ENCODE peak calls at places on chromosome 10, in nine cellular contexts. One of them, this sample, is unnamed.

GRCh38 chr10:88209837-88210552 is 346.6 kb downstream of the PTEN start:
- DNase-seq in CD8-positive, alpha-beta memory T cell: no peak
- DNase-seq in tibial nerve: no peak
- DNase-seq in CD8-positive, alpha-beta T cell: no peak
- DNase-seq in pancreas: no peak
- DNase-seq in colonic mucosa: no peak
- DNase-seq in Karpas-422: no peak
- DNase-seq in HCT116: no peak
- DNase-seq in upper lobe of left lung: no peak
- DNase-seq in this sample: no peak

GRCh38 chr10:114519756-114520288 is 115.5 kb upstream of the AFAP1L2 start:
- DNase-seq in CD8-positive, alpha-beta memory T cell: no peak
- DNase-seq in tibial nerve: no peak
- DNase-seq in CD8-positive, alpha-beta T cell: no peak
- DNase-seq in pancreas: no peak
- DNase-seq in colonic mucosa: peak; percentile 62
- DNase-seq in Karpas-422: no peak
- DNase-seq in HCT116: no peak
- DNase-seq in upper lobe of left lung: no peak
- DNase-seq in this sample: no peak

GRCh38 chr10:100683545-100684127 is 61.7 kb upstream of the PAX2 start:
- DNase-seq in CD8-positive, alpha-beta memory T cell: no peak
- DNase-seq in tibial nerve: no peak
- DNase-seq in CD8-positive, alpha-beta T cell: no peak
- DNase-seq in pancreas: no peak
- DNase-seq in colonic mucosa: no peak
- DNase-seq in Karpas-422: no peak
- DNase-seq in HCT116: no peak
- DNase-seq in upper lobe of left lung: peak; percentile 38
- DNase-seq in this sample: no peak

GRCh38 chr10:8663131-8663530 is 608.6 kb downstream of the GATA3 start:
- DNase-seq in CD8-positive, alpha-beta memory T cell: no peak
- DNase-seq in tibial nerve: no peak
- DNase-seq in CD8-positive, alpha-beta T cell: no peak
- DNase-seq in pancreas: no peak
- DNase-seq in colonic mucosa: no peak
- DNase-seq in Karpas-422: no peak
- DNase-seq in HCT116: no peak
- DNase-seq in upper lobe of left lung: no peak
- DNase-seq in this sample: no peak

GRCh38 chr10:114631678-114632417 is 26.2 kb downstream of the ABLIM1 start:
- DNase-seq in CD8-positive, alpha-beta memory T cell: peak; percentile 5
- DNase-seq in tibial nerve: no peak
- DNase-seq in CD8-positive, alpha-beta T cell: peak; percentile 13
- DNase-seq in pancreas: peak; percentile 51
- DNase-seq in colonic mucosa: peak; percentile 67
- DNase-seq in Karpas-422: no peak
- DNase-seq in HCT116: no peak
- DNase-seq in upper lobe of left lung: peak; percentile 90
- DNase-seq in this sample: peak; percentile 70

GRCh38 chr10:75353183-75353582 is 48.4 kb downstream of the ZNF503 start:
- DNase-seq in CD8-positive, alpha-beta memory T cell: no peak
- DNase-seq in tibial nerve: no peak
- DNase-seq in CD8-positive, alpha-beta T cell: no peak
- DNase-seq in pancreas: no peak
- DNase-seq in colonic mucosa: no peak
- DNase-seq in Karpas-422: no peak
- DNase-seq in HCT116: no peak
- DNase-seq in upper lobe of left lung: peak; percentile 28
- DNase-seq in this sample: no peak

GRCh38 chr10:15472431-15473400 is 101.6 kb upstream of the FAM171A1 start:
- DNase-seq in CD8-positive, alpha-beta memory T cell: no peak
- DNase-seq in tibial nerve: peak; percentile 16
- DNase-seq in CD8-positive, alpha-beta T cell: no peak
- DNase-seq in pancreas: no peak
- DNase-seq in colonic mucosa: no peak
- DNase-seq in Karpas-422: no peak
- DNase-seq in HCT116: no peak
- DNase-seq in upper lobe of left lung: no peak
- DNase-seq in this sample: peak; percentile 88

GRCh38 chr10:1670541-1671365 is 66.6 kb downstream of the ADARB2 start:
- DNase-seq in CD8-positive, alpha-beta memory T cell: no peak
- DNase-seq in tibial nerve: no peak
- DNase-seq in CD8-positive, alpha-beta T cell: no peak
- DNase-seq in pancreas: no peak
- DNase-seq in colonic mucosa: no peak
- DNase-seq in Karpas-422: no peak
- DNase-seq in HCT116: no peak
- DNase-seq in upper lobe of left lung: no peak
- DNase-seq in this sample: no peak

GRCh38 chr10:34758447-34758996 is 56.6 kb downstream of the PARD3 start:
- DNase-seq in CD8-positive, alpha-beta memory T cell: no peak
- DNase-seq in tibial nerve: no peak
- DNase-seq in CD8-positive, alpha-beta T cell: no peak
- DNase-seq in pancreas: no peak
- DNase-seq in colonic mucosa: peak; percentile 54
- DNase-seq in Karpas-422: peak; percentile 51
- DNase-seq in HCT116: peak; percentile 95
- DNase-seq in upper lobe of left lung: no peak
- DNase-seq in this sample: peak; percentile 79

GRCh38 chr10:103451091-103451801 is 924 bp downstream of the CALHM2 start:
- DNase-seq in CD8-positive, alpha-beta memory T cell: peak; percentile 41
- DNase-seq in tibial nerve: peak; percentile 57
- DNase-seq in CD8-positive, alpha-beta T cell: peak; percentile 67
- DNase-seq in pancreas: peak; percentile 38
- DNase-seq in colonic mucosa: peak; percentile 53
- DNase-seq in Karpas-422: no peak
- DNase-seq in HCT116: peak; percentile 73
- DNase-seq in upper lobe of left lung: peak; percentile 86
- DNase-seq in this sample: no peak

GRCh38 chr10:131082991-131083465 is 228.5 kb downstream of the TCERG1L start:
- DNase-seq in CD8-positive, alpha-beta memory T cell: no peak
- DNase-seq in tibial nerve: no peak
- DNase-seq in CD8-positive, alpha-beta T cell: no peak
- DNase-seq in pancreas: peak; percentile 37
- DNase-seq in colonic mucosa: no peak
- DNase-seq in Karpas-422: no peak
- DNase-seq in HCT116: no peak
- DNase-seq in upper lobe of left lung: no peak
- DNase-seq in this sample: no peak

GRCh38 chr10:15439381-15439837 is 68.3 kb upstream of the FAM171A1 start:
- DNase-seq in CD8-positive, alpha-beta memory T cell: no peak
- DNase-seq in tibial nerve: no peak
- DNase-seq in CD8-positive, alpha-beta T cell: no peak
- DNase-seq in pancreas: no peak
- DNase-seq in colonic mucosa: no peak
- DNase-seq in Karpas-422: no peak
- DNase-seq in HCT116: no peak
- DNase-seq in upper lobe of left lung: no peak
- DNase-seq in this sample: peak; percentile 52

GRCh38 chr10:98361131-98361633 is 53.8 kb downstream of the PYROXD2 start:
- DNase-seq in CD8-positive, alpha-beta memory T cell: no peak
- DNase-seq in tibial nerve: peak; percentile 60
- DNase-seq in CD8-positive, alpha-beta T cell: no peak
- DNase-seq in pancreas: peak; percentile 21
- DNase-seq in colonic mucosa: peak; percentile 58
- DNase-seq in Karpas-422: no peak
- DNase-seq in HCT116: no peak
- DNase-seq in upper lobe of left lung: no peak
- DNase-seq in this sample: no peak

GRCh38 chr10:101007915-101008822 is 8.6 kb downstream of the LZTS2 start:
- DNase-seq in CD8-positive, alpha-beta memory T cell: no peak
- DNase-seq in tibial nerve: no peak
- DNase-seq in CD8-positive, alpha-beta T cell: no peak
- DNase-seq in pancreas: no peak
- DNase-seq in colonic mucosa: no peak
- DNase-seq in Karpas-422: no peak
- DNase-seq in HCT116: no peak
- DNase-seq in upper lobe of left lung: no peak
- DNase-seq in this sample: no peak

GRCh38 chr10:44979281-44980181 is 922 bp upstream of the DEPP1 start:
- DNase-seq in CD8-positive, alpha-beta memory T cell: no peak
- DNase-seq in tibial nerve: no peak
- DNase-seq in CD8-positive, alpha-beta T cell: no peak
- DNase-seq in pancreas: peak; percentile 33
- DNase-seq in colonic mucosa: no peak
- DNase-seq in Karpas-422: no peak
- DNase-seq in HCT116: no peak
- DNase-seq in upper lobe of left lung: no peak
- DNase-seq in this sample: no peak

GRCh38 chr10:75395171-75395954 is 6.2 kb downstream of the ZNF503 start:
- DNase-seq in CD8-positive, alpha-beta memory T cell: no peak
- DNase-seq in tibial nerve: no peak
- DNase-seq in CD8-positive, alpha-beta T cell: no peak
- DNase-seq in pancreas: peak; percentile 81
- DNase-seq in colonic mucosa: peak; percentile 65
- DNase-seq in Karpas-422: no peak
- DNase-seq in HCT116: no peak
- DNase-seq in upper lobe of left lung: peak; percentile 94
- DNase-seq in this sample: no peak

DNA sequence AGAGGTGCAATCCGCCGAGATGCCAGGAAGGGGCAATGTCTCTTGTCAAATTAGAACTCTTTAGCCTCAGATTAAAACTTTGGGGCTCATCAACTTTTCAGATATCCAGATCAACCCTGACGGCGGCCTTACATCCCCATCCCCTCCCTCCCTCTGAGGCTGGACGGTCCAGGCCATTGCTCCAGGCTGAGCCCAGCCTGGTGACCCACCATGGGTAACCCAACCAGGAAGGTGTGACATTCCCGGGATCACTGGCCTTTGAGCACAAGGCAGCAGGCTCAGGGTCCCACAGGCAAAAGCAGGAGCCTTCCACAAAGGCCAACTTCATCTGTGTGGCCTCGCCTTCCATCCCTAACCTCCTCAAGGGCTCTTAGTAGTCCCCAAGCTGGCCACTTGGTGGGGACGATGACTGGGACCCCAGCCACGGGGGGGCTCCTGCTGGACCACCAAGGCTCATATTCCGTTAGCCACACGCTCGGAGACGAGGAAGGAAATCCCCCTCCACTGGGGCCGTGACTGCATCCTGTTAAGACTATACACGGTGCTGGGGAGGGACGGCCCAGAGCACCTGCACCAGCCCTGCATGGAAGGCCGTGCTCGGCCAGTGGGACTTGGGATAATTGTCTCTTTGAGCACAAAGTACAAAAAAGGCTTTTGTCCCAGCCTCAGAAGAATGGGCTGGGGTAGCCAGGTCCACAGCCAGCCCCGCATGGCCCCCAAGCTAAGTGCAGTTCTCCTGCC is 62.8 kb downstream of the ZRANB1 start:
- DNase-seq in CD8-positive, alpha-beta memory T cell: no peak
- DNase-seq in tibial nerve: no peak
- DNase-seq in CD8-positive, alpha-beta T cell: no peak
- DNase-seq in pancreas: no peak
- DNase-seq in colonic mucosa: no peak
- DNase-seq in Karpas-422: no peak
- DNase-seq in HCT116: no peak
- DNase-seq in upper lobe of left lung: peak; percentile 29
- DNase-seq in this sample: no peak
- H3K36me3 ChIP-seq in CD8-positive, alpha-beta memory T cell: no peaks in the 10 kb centered on the region
- H3K36me3 ChIP-seq in tibial nerve: peaks cover 7% of the 10 kb centered on the region
- H3K36me3 ChIP-seq in CD8-positive, alpha-beta T cell: no peaks in the 10 kb centered on the region
- H3K36me3 ChIP-seq in pancreas: peaks cover 4% of the 10 kb centered on the region
- H3K36me3 ChIP-seq in colonic mucosa: peaks cover 4% of the 10 kb centered on the region
- H3K36me3 ChIP-seq in Karpas-422: no peaks in the 10 kb centered on the region
- H3K36me3 ChIP-seq in HCT116: peaks cover 13% of the 10 kb centered on the region
- H3K36me3 ChIP-seq in upper lobe of left lung: peaks cover 62% of the 10 kb centered on the region
- H3K36me3 ChIP-seq in this sample: peaks cover 61% of the 10 kb centered on the region

GRCh38 chr10:122417667-122418066 is 36.8 kb upstream of the ARMS2 start:
- DNase-seq in CD8-positive, alpha-beta memory T cell: no peak
- DNase-seq in tibial nerve: no peak
- DNase-seq in CD8-positive, alpha-beta T cell: no peak
- DNase-seq in pancreas: no peak
- DNase-seq in colonic mucosa: no peak
- DNase-seq in Karpas-422: no peak
- DNase-seq in HCT116: no peak
- DNase-seq in upper lobe of left lung: no peak
- DNase-seq in this sample: no peak
- H3K4me1 ChIP-seq in CD8-positive, alpha-beta memory T cell: peaks cover 82% of the 10 kb centered on the region
- H3K4me1 ChIP-seq in tibial nerve: peaks cover 14% of the 10 kb centered on the region
- H3K4me1 ChIP-seq in CD8-positive, alpha-beta T cell: peaks cover 81% of the 10 kb centered on the region
- H3K4me1 ChIP-seq in pancreas: peaks cover 3% of the 10 kb centered on the region
- H3K4me1 ChIP-seq in colonic mucosa: no peaks in the 10 kb centered on the region
- H3K4me1 ChIP-seq in Karpas-422: no peaks in the 10 kb centered on the region
- H3K4me1 ChIP-seq in HCT116: no peaks in the 10 kb centered on the region
- H3K4me1 ChIP-seq in upper lobe of left lung: peaks cover 39% of the 10 kb centered on the region
- H3K4me1 ChIP-seq in this sample: no peaks in the 10 kb centered on the region

GRCh38 chr10:119120413-119120867 is 16.5 kb downstream of the DENND10 start:
- DNase-seq in CD8-positive, alpha-beta memory T cell: no peak
- DNase-seq in tibial nerve: no peak
- DNase-seq in CD8-positive, alpha-beta T cell: no peak
- DNase-seq in pancreas: peak; percentile 39
- DNase-seq in colonic mucosa: no peak
- DNase-seq in Karpas-422: no peak
- DNase-seq in HCT116: no peak
- DNase-seq in upper lobe of left lung: no peak
- DNase-seq in this sample: no peak

GRCh38 chr10:119129721-119130120 is 25.8 kb downstream of the DENND10 start:
- DNase-seq in CD8-positive, alpha-beta memory T cell: no peak
- DNase-seq in tibial nerve: no peak
- DNase-seq in CD8-positive, alpha-beta T cell: no peak
- DNase-seq in pancreas: no peak
- DNase-seq in colonic mucosa: no peak
- DNase-seq in Karpas-422: no peak
- DNase-seq in HCT116: no peak
- DNase-seq in upper lobe of left lung: no peak
- DNase-seq in this sample: no peak

GRCh38 chr10:119131512-119132240 is 27.8 kb downstream of the DENND10 start:
- DNase-seq in CD8-positive, alpha-beta memory T cell: peak; percentile 2
- DNase-seq in tibial nerve: no peak
- DNase-seq in CD8-positive, alpha-beta T cell: peak; percentile 30
- DNase-seq in pancreas: no peak
- DNase-seq in colonic mucosa: peak; percentile 22
- DNase-seq in Karpas-422: no peak
- DNase-seq in HCT116: no peak
- DNase-seq in upper lobe of left lung: no peak
- DNase-seq in this sample: no peak

GRCh38 chr10:119120875-119121274 is 17.0 kb downstream of the DENND10 start:
- DNase-seq in CD8-positive, alpha-beta memory T cell: no peak
- DNase-seq in tibial nerve: no peak
- DNase-seq in CD8-positive, alpha-beta T cell: no peak
- DNase-seq in pancreas: no peak
- DNase-seq in colonic mucosa: no peak
- DNase-seq in Karpas-422: no peak
- DNase-seq in HCT116: no peak
- DNase-seq in upper lobe of left lung: no peak
- DNase-seq in this sample: no peak

GRCh38 chr10:119125942-119126341 is 22.0 kb downstream of the DENND10 start:
- DNase-seq in CD8-positive, alpha-beta memory T cell: no peak
- DNase-seq in tibial nerve: no peak
- DNase-seq in CD8-positive, alpha-beta T cell: no peak
- DNase-seq in pancreas: no peak
- DNase-seq in colonic mucosa: no peak
- DNase-seq in Karpas-422: no peak
- DNase-seq in HCT116: no peak
- DNase-seq in upper lobe of left lung: no peak
- DNase-seq in this sample: no peak
- H3K36me3 ChIP-seq in CD8-positive, alpha-beta memory T cell: peaks cover 3% of the 10 kb centered on the region
- H3K36me3 ChIP-seq in tibial nerve: peaks cover 12% of the 10 kb centered on the region
- H3K36me3 ChIP-seq in CD8-positive, alpha-beta T cell: no peaks in the 10 kb centered on the region
- H3K36me3 ChIP-seq in pancreas: no peaks in the 10 kb centered on the region
- H3K36me3 ChIP-seq in colonic mucosa: no peaks in the 10 kb centered on the region
- H3K36me3 ChIP-seq in Karpas-422: peaks cover 15% of the 10 kb centered on the region
- H3K36me3 ChIP-seq in HCT116: peaks cover 23% of the 10 kb centered on the region
- H3K36me3 ChIP-seq in upper lobe of left lung: peaks cover 74% of the 10 kb centered on the region
- H3K36me3 ChIP-seq in this sample: peaks cover 52% of the 10 kb centered on the region

GRCh38 chr10:23079700-23080099 is 15.7 kb upstream of the MSRB2 start:
- DNase-seq in CD8-positive, alpha-beta memory T cell: no peak
- DNase-seq in tibial nerve: no peak
- DNase-seq in CD8-positive, alpha-beta T cell: no peak
- DNase-seq in pancreas: no peak
- DNase-seq in colonic mucosa: no peak
- DNase-seq in Karpas-422: no peak
- DNase-seq in HCT116: no peak
- DNase-seq in upper lobe of left lung: no peak
- DNase-seq in this sample: no peak
- H3K4me1 ChIP-seq in CD8-positive, alpha-beta memory T cell: no peaks in the 10 kb centered on the region
- H3K4me1 ChIP-seq in tibial nerve: no peaks in the 10 kb centered on the region
- H3K4me1 ChIP-seq in CD8-positive, alpha-beta T cell: no peaks in the 10 kb centered on the region
- H3K4me1 ChIP-seq in pancreas: no peaks in the 10 kb centered on the region
- H3K4me1 ChIP-seq in colonic mucosa: no peaks in the 10 kb centered on the region
- H3K4me1 ChIP-seq in Karpas-422: no peaks in the 10 kb centered on the region
- H3K4me1 ChIP-seq in HCT116: no peaks in the 10 kb centered on the region
- H3K4me1 ChIP-seq in upper lobe of left lung: no peaks in the 10 kb centered on the region
- H3K4me1 ChIP-seq in this sample: no peaks in the 10 kb centered on the region

This sample was measured in SJSA1.